ENCODE peak calls at places on chromosomes 4 and X, in nine cellular contexts. W is stimulated activated CD4-positive, alpha-beta T cell treated with anti-CD3 and anti-CD28 coated beads, Interleukin-2, amount 100 ng/mL, for 48 hours; Z is NCI-H2029; X is GM20000; O is AG08395; G is activated T-cell treated with anti-CD3 and anti-CD28 coated beads, Interleukin-2, amount 50 U/mL, for 1 hour; Y is fibroblast of the aortic adventitia; L is activated CD8-positive, alpha-beta memory T cell treated with anti-CD3 and anti-CD28 coated beads for 48 hours; V is fibroblast of pulmonary artery. T is an unnamed sample.

GRCh38 chr4:73776363-73776762 is 36.0 kb downstream of the CXCL8 start:
- DNase-seq in W (no peak), Z (peak; percentile 63), X (no peak), O (peak; percentile 3), G (no peak), Y (peak; percentile 90), L (no peak), V (peak; percentile 97), T (no peak)

GRCh38 chr4:86757468-86757867 is 91.7 kb downstream of the SLC10A6 start:
- DNase-seq in W (no peak), Z (no peak), X (no peak), O (no peak), G (no peak), Y (no peak), L (no peak), V (no peak), T (no peak)

GRCh38 chr4:185774815-185775684 is 36.9 kb downstream of the SORBS2 start:
- DNase-seq in W (no peak), Z (no peak), X (no peak), O (peak; percentile 85), G (no peak), Y (peak; percentile 79), L (no peak), V (peak; percentile 87), T (no peak)

GRCh38 chr4:20423420-20423819 is 171.7 kb downstream of the SLIT2 start:
- DNase-seq in W (no peak), Z (no peak), X (no peak), O (no peak), G (no peak), Y (no peak), L (no peak), V (no peak), T (no peak)

GRCh38 chr4:62771656-62772557 is 1571.8 kb downstream of the ADGRL3 start:
- DNase-seq in W (no peak), Z (no peak), X (no peak), O (no peak), G (no peak), Y (no peak), L (no peak), V (no peak), T (no peak)

GRCh38 chrX:11566158-11566557 is 99.6 kb downstream of the ARHGAP6 start:
- DNase-seq in W (no peak), Z (no peak), X (no peak), O (no peak), G (no peak), Y (no peak), L (no peak), V (no peak), T (no peak)

GRCh38 chrX:84216406-84216805 is 28.4 kb upstream of the RPS6KA6 start:
- DNase-seq in W (no peak), Z (peak; percentile 25), X (no peak), O (no peak), G (no peak), Y (no peak), L (no peak), V (no peak), T (peak; percentile 66)

GRCh38 chr4:143296397-143297067 is 40.1 kb upstream of the GAB1 start:
- DNase-seq in W (no peak), Z (no peak), X (no peak), O (no peak), G (no peak), Y (no peak), L (no peak), V (no peak), T (no peak)

GRCh38 chr4:119898211-119898610 is 168.4 kb downstream of the MAD2L1 start:
- DNase-seq in W (no peak), Z (no peak), X (no peak), O (no peak), G (no peak), Y (no peak), L (no peak), V (no peak), T (no peak)

GRCh38 chr4:73470728-73471127 is 10.8 kb upstream of the AFM start:
- DNase-seq in W (no peak), Z (no peak), X (no peak), O (no peak), G (no peak), Y (no peak), L (no peak), V (no peak), T (no peak)

GRCh38 chr4:80115368-80116181 is 42.5 kb upstream of the ANTXR2 start:
- DNase-seq in W (no peak), Z (no peak), X (no peak), O (peak; percentile 32), G (no peak), Y (peak; percentile 69), L (no peak), V (no peak), T (no peak)

GRCh38 chrX:49876750-49877149 is 2.5 kb upstream of the USP27X start:
- DNase-seq in W (no peak), Z (peak; percentile 15), X (peak; percentile 44), O (peak; percentile 41), G (no peak), Y (peak; percentile 38), L (no peak), V (peak; percentile 42), T (peak; percentile 1)

GRCh38 chrX:100409316-100410082 is 574 bp downstream of the PCDH19 start:
- DNase-seq in W (no peak), Z (no peak), X (peak; percentile 11), O (no peak), G (no peak), Y (no peak), L (no peak), V (peak; percentile 10), T (no peak)

GRCh38 chr4:128513664-128514484 is 226.3 kb upstream of the PGRMC2 start:
- DNase-seq in W (no peak), Z (no peak), X (no peak), O (no peak), G (no peak), Y (peak; percentile 75), L (no peak), V (peak; percentile 45), T (no peak)

GRCh38 chr4:38723114-38723513 is 59.1 kb downstream of the KLF3 start:
- DNase-seq in W (no peak), Z (no peak), X (no peak), O (no peak), G (no peak), Y (no peak), L (no peak), V (no peak), T (no peak)

GRCh38 chrX:17032351-17032750 is 85.9 kb downstream of the REPS2 start:
- DNase-seq in W (no peak), Z (no peak), X (no peak), O (peak; percentile 38), G (no peak), Y (peak; percentile 87), L (no peak), V (peak; percentile 78), T (no peak)

GRCh38 chrX:37302569-37302968 is 46.6 kb upstream of the PRRG1 start:
- DNase-seq in W (no peak), Z (no peak), X (no peak), O (peak; percentile 4), G (no peak), Y (peak; percentile 21), L (no peak), V (peak; percentile 70), T (no peak)

GRCh38 chr4:4386736-4387392 is at the start of gene NSG1:
- DNase-seq in W (peak; percentile 35), Z (no peak), X (peak; percentile 45), O (peak; percentile 35), G (peak; percentile 36), Y (peak; percentile 11), L (no peak), V (peak; percentile 58), T (peak; percentile 13)

GRCh38 chr4:18535948-18536347 is 514.4 kb upstream of the LCORL start:
- DNase-seq in W (no peak), Z (no peak), X (no peak), O (no peak), G (no peak), Y (no peak), L (no peak), V (no peak), T (no peak)

GRCh38 chr4:89196745-89197144 is 85.4 kb downstream of the TIGD2 start:
- DNase-seq in W (no peak), Z (no peak), X (no peak), O (no peak), G (no peak), Y (peak; percentile 67), L (no peak), V (no peak), T (no peak)

GRCh38 chr4:86948276-86948675 is 13.5 kb downstream of the AFF1 start:
- DNase-seq in W (no peak), Z (no peak), X (no peak), O (no peak), G (no peak), Y (no peak), L (no peak), V (no peak), T (peak; percentile 58)

GRCh38 chrX:50081282-50081955 is 119.4 kb downstream of the AKAP4 start:
- DNase-seq in W (no peak), Z (peak; percentile 9), X (no peak), O (no peak), G (no peak), Y (peak; percentile 37), L (no peak), V (peak; percentile 49), T (no peak)

GRCh38 chrX:39398215-39398972 is 597.1 kb downstream of the MID1IP1 start:
- DNase-seq in W (no peak), Z (peak; percentile 22), X (no peak), O (no peak), G (no peak), Y (no peak), L (no peak), V (no peak), T (no peak)

GRCh38 chr4:76011700-76012387 is 4.5 kb upstream of the CXCL9 start:
- DNase-seq in W (no peak), Z (no peak), X (peak; percentile 63), O (peak; percentile 76), G (no peak), Y (peak; percentile 84), L (no peak), V (peak; percentile 72), T (no peak)

GRCh38 chrX:79133897-79134296 is 10.6 kb upstream of the GPR174 start:
- DNase-seq in W (no peak), Z (no peak), X (no peak), O (no peak), G (no peak), Y (no peak), L (no peak), V (no peak), T (no peak)

GRCh38 chrX:133461226-133461625 is 45.9 kb upstream of the GPC4 start:
- DNase-seq in W (no peak), Z (no peak), X (no peak), O (no peak), G (no peak), Y (no peak), L (no peak), V (no peak), T (no peak)

GRCh38 chr4:85370400-85371032 is 104.4 kb upstream of the ARHGAP24 start:
- DNase-seq in W (no peak), Z (peak; percentile 8), X (peak; percentile 13), O (peak; percentile 20), G (no peak), Y (peak; percentile 51), L (no peak), V (peak; percentile 64), T (peak; percentile 39)

GRCh38 chrX:105701310-105702052 is 120.9 kb upstream of the NRK start:
- DNase-seq in W (no peak), Z (no peak), X (no peak), O (peak; percentile 3), G (no peak), Y (peak; percentile 6), L (no peak), V (peak; percentile 42), T (no peak)